ENCODE peak calls at places on chromosome 7, in ten cellular contexts. W is T-helper 2 cell, Q is H7, T is hippocampal formation, X is GM23248, U is H4, C is NCI-H1417, L is lower leg skin, O is nephron progenitor cell, I is non-pigmented ciliary epithelial cell. N is an unnamed sample.

GRCh38 chr7:47361746-47362215 is 220.1 kb downstream of the TNS3 start:
- DNase-seq in W (no peak), Q (no peak), T (no peak), X (peak), U (peak), C (no peak), L (peak), O (no peak), I (peak), N (no peak)

GRCh38 chr7:8147760-8148463 is 114.1 kb downstream of the ICA1 start:
- DNase-seq in W (no peak), Q (no peak), T (no peak), X (no peak), U (no peak), C (peak), L (no peak), O (no peak), I (no peak), N (no peak)

GRCh38 chr7:47743898-47744612 is 162.1 kb upstream of the TNS3 start:
- DNase-seq in W (no peak), Q (peak), T (no peak), X (no peak), U (no peak), C (no peak), L (peak), O (peak), I (no peak), N (no peak)

GRCh38 chr7:50266893-50267386 is 37.6 kb upstream of the IKZF1 start:
- DNase-seq in W (peak), Q (no peak), T (no peak), X (no peak), U (no peak), C (no peak), L (no peak), O (no peak), I (no peak), N (no peak)

GRCh38 chr7:12728192-12728538 is 40.7 kb downstream of the ARL4A start:
- DNase-seq in W (no peak), Q (no peak), T (no peak), X (no peak), U (peak), C (peak), L (no peak), O (no peak), I (no peak), N (no peak)

GRCh38 chr7:149475121-149476045 is 14.5 kb upstream of the ZNF777 start:
- DNase-seq in W (no peak), Q (no peak), T (no peak), X (no peak), U (no peak), C (no peak), L (no peak), O (no peak), I (no peak), N (no peak)

GRCh38 chr7:150524018-150524417 is 9.3 kb downstream of the GIMAP7 start:
- DNase-seq in W (no peak), Q (peak), T (no peak), X (no peak), U (no peak), C (no peak), L (no peak), O (no peak), I (no peak), N (no peak)

GRCh38 chr7:17903337-17903736 is 37.0 kb downstream of the SNX13 start:
- DNase-seq in W (no peak), Q (no peak), T (no peak), X (no peak), U (no peak), C (no peak), L (no peak), O (no peak), I (no peak), N (no peak)

GRCh38 chr7:130906575-130906974 is 172.6 kb upstream of the KLF14 start:
- DNase-seq in W (no peak), Q (no peak), T (no peak), X (no peak), U (no peak), C (no peak), L (no peak), O (no peak), I (no peak), N (no peak)

GRCh38 chr7:27147211-27148030 is at the start of gene HOXA6:
- DNase-seq in W (no peak), Q (peak), T (no peak), X (peak), U (no peak), C (peak), L (peak), O (peak), I (no peak), N (peak)

GRCh38 chr7:130006771-130007170 is 44.4 kb downstream of the ZC3HC1 start:
- DNase-seq in W (no peak), Q (no peak), T (no peak), X (no peak), U (no peak), C (no peak), L (no peak), O (no peak), I (no peak), N (no peak)

GRCh38 chr7:32279500-32279899 is 209.3 kb upstream of the PDE1C start:
- DNase-seq in W (no peak), Q (no peak), T (no peak), X (no peak), U (no peak), C (no peak), L (no peak), O (no peak), I (no peak), N (no peak)

GRCh38 chr7:159112136-159113011 is 32.3 kb downstream of the VIPR2 start:
- DNase-seq in W (no peak), Q (peak), T (no peak), X (no peak), U (no peak), C (no peak), L (no peak), O (no peak), I (no peak), N (no peak)

GRCh38 chr7:93728292-93728691 is 153.8 kb upstream of the CALCR start:
- DNase-seq in W (no peak), Q (no peak), T (no peak), X (peak), U (no peak), C (no peak), L (no peak), O (no peak), I (no peak), N (no peak)

GRCh38 chr7:74023037-74023436 is 4.9 kb upstream of the ELN start:
- DNase-seq in W (no peak), Q (peak), T (no peak), X (peak), U (peak), C (no peak), L (peak), O (no peak), I (no peak), N (peak)

GRCh38 chr7:55046582-55047347 is 27.9 kb downstream of the EGFR start:
- DNase-seq in W (no peak), Q (no peak), T (no peak), X (no peak), U (no peak), C (no peak), L (no peak), O (no peak), I (no peak), N (no peak)

GRCh38 chr7:7761340-7761973 is 43.0 kb upstream of the RPA3 start:
- DNase-seq in W (no peak), Q (no peak), T (no peak), X (peak), U (peak), C (peak), L (no peak), O (no peak), I (no peak), N (no peak)

GRCh38 chr7:99012722-99013121 is 131.2 kb downstream of the SMURF1 start:
- DNase-seq in W (no peak), Q (peak), T (no peak), X (no peak), U (no peak), C (no peak), L (peak), O (no peak), I (no peak), N (no peak)

GRCh38 chr7:130689683-130690082 is 3.3 kb upstream of the TSGA13 start:
- DNase-seq in W (no peak), Q (no peak), T (no peak), X (no peak), U (no peak), C (no peak), L (no peak), O (no peak), I (no peak), N (no peak)

GRCh38 chr7:3650844-3651243 is 349.8 kb downstream of the SDK1 start:
- DNase-seq in W (no peak), Q (no peak), T (no peak), X (no peak), U (peak), C (no peak), L (no peak), O (no peak), I (no peak), N (no peak)

GRCh38 chr7:80859272-80859970 is 59.4 kb downstream of the SEMA3C start:
- DNase-seq in W (no peak), Q (no peak), T (no peak), X (peak), U (peak), C (no peak), L (peak), O (no peak), I (no peak), N (no peak)

GRCh38 chr7:7639847-7640220 is 718 bp upstream of the UMAD1 start:
- DNase-seq in W (peak), Q (no peak), T (no peak), X (peak), U (peak), C (no peak), L (no peak), O (no peak), I (no peak), N (no peak)

GRCh38 chr7:149294641-149295480 is 32.9 kb downstream of the ZNF783 start:
- DNase-seq in W (no peak), Q (peak), T (no peak), X (no peak), U (no peak), C (no peak), L (peak), O (no peak), I (no peak), N (no peak)

GRCh38 chr7:28725911-28726310 is 232.2 kb downstream of the TRIL start:
- DNase-seq in W (no peak), Q (no peak), T (no peak), X (peak), U (no peak), C (no peak), L (no peak), O (no peak), I (no peak), N (no peak)

GRCh38 chr7:100801833-100802568 is 25.3 kb downstream of the EPHB4 start:
- DNase-seq in W (no peak), Q (peak), T (no peak), X (peak), U (peak), C (peak), L (peak), O (no peak), I (peak), N (peak)

GRCh38 chr7:68706291-68706690 is 892.0 kb upstream of the AUTS2 start:
- DNase-seq in W (no peak), Q (no peak), T (no peak), X (peak), U (peak), C (no peak), L (no peak), O (no peak), I (peak), N (no peak)

GRCh38 chr7:1846331-1847065 is 176.4 kb downstream of the ELFN1 start:
- DNase-seq in W (no peak), Q (no peak), T (no peak), X (no peak), U (no peak), C (no peak), L (peak), O (peak), I (no peak), N (no peak)

GRCh38 chr7:131948434-131949053 is 392.1 kb upstream of the PODXL start:
- DNase-seq in W (no peak), Q (no peak), T (no peak), X (peak), U (no peak), C (no peak), L (peak), O (no peak), I (no peak), N (no peak)

GRCh38 chr7:20417260-20417659 is 86.6 kb downstream of the ITGB8 start:
- DNase-seq in W (no peak), Q (no peak), T (no peak), X (no peak), U (no peak), C (no peak), L (no peak), O (no peak), I (no peak), N (no peak)

GRCh38 chr7:101436857-101437576 is 74.3 kb downstream of the COL26A1 start:
- DNase-seq in W (no peak), Q (peak), T (no peak), X (no peak), U (no peak), C (no peak), L (no peak), O (peak), I (no peak), N (peak)

GRCh38 chr7:149007615-149008014 is 20.7 kb downstream of the PDIA4 start:
- DNase-seq in W (no peak), Q (peak), T (no peak), X (peak), U (no peak), C (no peak), L (no peak), O (no peak), I (no peak), N (no peak)